ENCODE peak calls at places on chromosomes 13 and 19, in seven cellular contexts. D, R, W, Z, T, G and C are unnamed samples.

GRCh38 chr13:46124531-46124966 is 19.7 kb upstream of the CPB2 start:
- DNase-seq in Z (no peak), R (no peak), W (no peak), T (no peak), G (no peak), D (no peak), C (peak)

GRCh38 chr19:44960906-44961734 is 5.9 kb downstream of the CLPTM1 start:
- DNase-seq in G (no peak), W (no peak), R (no peak), Z (no peak), T (no peak), D (no peak), C (peak)

GRCh38 chr19:35037716-35038622 is 3.6 kb upstream of the HPN start:
- DNase-seq in R (no peak), Z (no peak), D (no peak), W (no peak), G (no peak), T (no peak), C (no peak)

GRCh38 chr13:44879452-44880058 is 109.7 kb downstream of the NUFIP1 start:
- DNase-seq in G (no peak), D (no peak), W (no peak), T (no peak), R (no peak), Z (no peak), C (no peak)

GRCh38 chr13:23828866-23829265 is 60.3 kb downstream of the MIPEP start:
- DNase-seq in W (no peak), Z (no peak), D (no peak), R (no peak), T (no peak), G (no peak), C (no peak)

GRCh38 chr19:7636691-7637373 is at the start of gene STXBP2:
- DNase-seq in G (no peak), T (peak), D (peak), R (peak), W (peak), Z (peak), C (peak)

GRCh38 chr19:3507371-3508120 is 1.4 kb downstream of the FZR1 start:
- DNase-seq in T (no peak), G (peak), R (no peak), D (peak), Z (peak), W (no peak), C (no peak)

GRCh38 chr13:65460136-65460535 is 1770.0 kb downstream of the PCDH9 start:
- DNase-seq in G (no peak), R (no peak), D (no peak), T (no peak), W (no peak), Z (no peak), C (no peak)

GRCh38 chr19:14430712-14431111 is 2.4 kb upstream of the PKN1 start:
- DNase-seq in Z (no peak), D (no peak), R (no peak), T (no peak), W (no peak), G (no peak), C (no peak)

GRCh38 chr19:17764348-17764747 is 13.1 kb downstream of the FCHO1 start:
- DNase-seq in G (no peak), T (no peak), W (no peak), D (no peak), Z (no peak), R (no peak), C (no peak)

GRCh38 chr19:33868821-33869412 is 72.2 kb downstream of the KCTD15 start:
- DNase-seq in D (no peak), W (no peak), T (no peak), G (no peak), R (no peak), Z (no peak), C (no peak)

GRCh38 chr19:4278926-4279529 is at the start of gene SHD:
- DNase-seq in D (no peak), R (no peak), T (no peak), W (no peak), G (no peak), Z (no peak), C (no peak)

GRCh38 chr19:16607819-16608218 is 20.2 kb downstream of the MED26 start:
- DNase-seq in R (no peak), T (no peak), Z (no peak), G (no peak), D (no peak), W (no peak), C (no peak)

GRCh38 chr13:67229438-67230242 is 496 bp downstream of the PCDH9 start:
- DNase-seq in G (no peak), T (no peak), Z (no peak), R (no peak), W (peak), D (no peak), C (no peak)

GRCh38 chr13:44396963-44397580 is 23.4 kb downstream of the SERP2 start:
- DNase-seq in T (no peak), W (no peak), Z (no peak), G (no peak), R (no peak), D (no peak), C (no peak)

GRCh38 chr19:491146-491741 is 5.0 kb upstream of the MADCAM1 start:
- DNase-seq in D (no peak), T (no peak), G (no peak), Z (no peak), W (no peak), R (no peak), C (no peak)

GRCh38 chr19:16571283-16571682 is 932 bp downstream of the SLC35E1 start:
- DNase-seq in Z (no peak), R (no peak), T (no peak), D (no peak), G (no peak), W (no peak), C (no peak)

GRCh38 chr19:8575467-8575997 is 1.7 kb downstream of the MYO1F start:
- DNase-seq in W (no peak), R (no peak), Z (no peak), T (no peak), D (no peak), G (no peak), C (no peak)

GRCh38 chr19:33194527-33194883 is 375 bp downstream of the LRP3 start:
- DNase-seq in D (no peak), W (no peak), T (no peak), R (no peak), Z (no peak), G (no peak), C (no peak)

GRCh38 chr13:98571955-98572662 is 4.8 kb downstream of the STK24 start:
- DNase-seq in Z (peak), D (no peak), R (no peak), T (no peak), G (no peak), W (no peak), C (no peak)

GRCh38 chr19:5444431-5444830 is 10.8 kb upstream of the ZNRF4 start:
- DNase-seq in T (no peak), G (no peak), D (no peak), R (no peak), Z (no peak), W (no peak), C (no peak)

GRCh38 chr13:99208185-99208584 is 7.5 kb downstream of the UBAC2 start:
- DNase-seq in D (no peak), W (no peak), T (no peak), Z (no peak), G (peak), R (no peak), C (no peak)

GRCh38 chr19:2334986-2335846 is 6.7 kb downstream of the SPPL2B start:
- DNase-seq in W (no peak), Z (no peak), R (no peak), T (no peak), G (no peak), D (no peak), C (no peak)

GRCh38 chr19:19026299-19026971 is 6.9 kb downstream of the SUGP2 start:
- DNase-seq in Z (no peak), G (no peak), D (no peak), W (no peak), T (no peak), R (no peak), C (no peak)

GRCh38 chr13:79404985-79405384 is 1.1 kb downstream of the RBM26 start:
- DNase-seq in R (no peak), T (no peak), D (no peak), Z (no peak), W (no peak), G (no peak), C (peak)